ENCODE peak calls at places on chromosome 19, in nine cellular contexts. L, Z, Y, O, X, A, V, G and H are unnamed samples.

GRCh38 chr19:39740395-39740794 is 2.6 kb upstream of the CLC start:
- DNase-seq in V (no peak), Z (no peak), G (no peak), Y (no peak), L (no peak), X (no peak), O (no peak), A (no peak), H (no peak)

GRCh38 chr19:51726049-51726448 is 2.3 kb upstream of the HAS1 start:
- DNase-seq in Y (peak), O (no peak), X (peak), A (no peak), G (peak), V (peak), L (peak), Z (peak), H (peak)

GRCh38 chr19:2507109-2507508 is 31.2 kb downstream of the GADD45B start:
- DNase-seq in L (no peak), Y (no peak), Z (peak), X (peak), V (peak), O (no peak), A (no peak), G (no peak), H (no peak)

GRCh38 chr19:36679455-36679854 is 8.0 kb upstream of the ZNF567 start:
- DNase-seq in G (no peak), Y (no peak), V (no peak), A (no peak), Z (no peak), O (no peak), L (no peak), X (no peak), H (no peak)

GRCh38 chr19:10766681-10767201 is 48.9 kb downstream of the DNM2 start:
- DNase-seq in L (peak), X (peak), G (peak), V (no peak), Y (peak), O (peak), A (no peak), Z (no peak), H (no peak)

GRCh38 chr19:55348317-55349034 is 6.0 kb downstream of the COX6B2 start:
- DNase-seq in X (no peak), L (no peak), G (no peak), A (no peak), O (no peak), Z (no peak), V (no peak), Y (no peak), H (no peak)

GRCh38 chr19:16064209-16064889 is 11.9 kb upstream of the TPM4 start:
- DNase-seq in G (no peak), A (no peak), X (no peak), Y (no peak), O (no peak), V (no peak), Z (no peak), L (no peak), H (no peak)

GRCh38 chr19:43504426-43505185 is at the start of gene PHLDB3:
- DNase-seq in V (no peak), X (no peak), A (peak), L (peak), G (peak), O (no peak), Z (no peak), Y (peak), H (peak)

GRCh38 chr19:44725251-44725650 is 23.3 kb upstream of the BCL3 start:
- DNase-seq in X (no peak), V (no peak), G (no peak), Z (no peak), L (no peak), O (no peak), A (no peak), Y (peak), H (no peak)

GRCh38 chr19:35689836-35690235 is 14.5 kb upstream of the ZBTB32 start:
- DNase-seq in G (no peak), X (peak), Y (no peak), V (no peak), A (no peak), Z (no peak), O (no peak), L (no peak), H (no peak)